ENCODE peak calls at places on chromosomes 11 and 22, in nine cellular contexts. E is left lung, R is spleen, F is kidney, T is pancreas, D is neuronal stem cell, V is tibial artery, P is testis, G is NT2/D1. U is an unnamed sample. For H3K4me1, the result is how much of the 10 kb centered on the place peaks cover.

GRCh38 chr11:27120211-27120610 is 79.6 kb downstream of the BBOX1 start:
- DNase-seq in R (no peak), F (no peak), D (no peak), G (no peak), E (no peak), P (no peak), V (no peak), T (no peak), U (no peak)

GRCh38 chr11:59706518-59707285 is 6.9 kb downstream of the OR10V1 start:
- DNase-seq in P (no peak), D (no peak), T (no peak), G (no peak), F (no peak), E (no peak), V (no peak), R (no peak), U (peak)

GRCh38 chr11:125998267-125998666 is 52.4 kb downstream of the VSIG10L2 start:
- DNase-seq in V (no peak), G (no peak), R (no peak), F (no peak), P (no peak), T (no peak), D (no peak), E (no peak), U (no peak)

GRCh38 chr11:87870081-87870480 is 305.2 kb downstream of the RAB38 start:
- DNase-seq in T (no peak), V (no peak), F (no peak), P (no peak), R (no peak), G (no peak), E (no peak), D (no peak), U (no peak)

GRCh38 chr22:20431520-20432237 is 5.9 kb downstream of the SCARF2 start:
- DNase-seq in F (peak), G (no peak), R (peak), E (no peak), V (peak), P (no peak), D (no peak), T (peak), U (no peak)

GRCh38 chr11:120404495-120404894 is 68.3 kb downstream of the ARHGEF12 start:
- DNase-seq in D (no peak), G (no peak), R (no peak), P (no peak), V (no peak), E (no peak), T (no peak), F (no peak), U (no peak)

GRCh38 chr11:16603890-16604783 is 134.3 kb upstream of the C11orf58 start:
- DNase-seq in R (peak), G (no peak), F (peak), T (peak), D (peak), V (peak), E (peak), P (peak), U (peak)

GRCh38 chr11:73297231-73297590 is 10.9 kb upstream of the ARHGEF17 start:
- DNase-seq in P (no peak), E (no peak), F (peak), G (no peak), T (no peak), R (peak), D (no peak), V (no peak), U (no peak)

DNA sequence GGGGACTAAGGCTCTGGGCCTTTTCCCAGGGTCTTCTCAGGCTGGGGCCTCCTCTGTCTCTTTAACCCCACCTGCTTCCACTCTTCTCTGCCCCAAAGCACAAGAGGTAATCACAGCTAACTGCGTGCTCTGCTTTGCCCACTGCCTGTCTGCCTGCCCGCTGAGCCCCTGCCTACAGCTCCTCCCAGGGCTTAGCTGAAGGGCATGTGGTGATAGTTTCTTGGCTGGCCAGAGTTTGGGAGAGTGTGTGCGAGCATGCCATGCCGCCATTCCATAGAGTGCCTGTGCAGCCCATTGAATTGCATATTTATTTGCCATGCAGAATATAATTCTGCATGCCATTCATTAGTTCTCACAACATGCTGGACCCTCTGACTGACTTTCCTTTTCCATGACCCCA is 32.5 kb downstream of the PHLDB1 start:
- DNase-seq in D (no peak), G (no peak), F (no peak), T (no peak), P (no peak), R (no peak), V (no peak), E (peak), U (no peak)
- H3K4me1 ChIP-seq in D (under half), G (under half), F (under half), T (under half), P (under half), R (under half), V (under half), E (under half), U (under half)

GRCh38 chr11:561148-562003 is 606 bp downstream of the RASSF7 start:
- DNase-seq in R (no peak), E (peak), P (peak), D (no peak), G (no peak), F (peak), T (peak), V (no peak), U (no peak)

GRCh38 chr11:559020-559620 is 1.4 kb downstream of the LMNTD2 start:
- DNase-seq in E (no peak), T (peak), G (no peak), V (no peak), P (no peak), F (peak), D (no peak), R (peak), U (no peak)

GRCh38 chr11:559712-560304 is 730 bp downstream of the LMNTD2 start:
- DNase-seq in D (no peak), E (peak), T (peak), P (no peak), G (no peak), F (peak), R (peak), V (no peak), U (no peak)

GRCh38 chr11:562046-562645 is 1.4 kb downstream of the RASSF7 start:
- DNase-seq in D (no peak), T (peak), F (peak), G (no peak), R (peak), E (peak), V (no peak), P (no peak), U (no peak)

DNA sequence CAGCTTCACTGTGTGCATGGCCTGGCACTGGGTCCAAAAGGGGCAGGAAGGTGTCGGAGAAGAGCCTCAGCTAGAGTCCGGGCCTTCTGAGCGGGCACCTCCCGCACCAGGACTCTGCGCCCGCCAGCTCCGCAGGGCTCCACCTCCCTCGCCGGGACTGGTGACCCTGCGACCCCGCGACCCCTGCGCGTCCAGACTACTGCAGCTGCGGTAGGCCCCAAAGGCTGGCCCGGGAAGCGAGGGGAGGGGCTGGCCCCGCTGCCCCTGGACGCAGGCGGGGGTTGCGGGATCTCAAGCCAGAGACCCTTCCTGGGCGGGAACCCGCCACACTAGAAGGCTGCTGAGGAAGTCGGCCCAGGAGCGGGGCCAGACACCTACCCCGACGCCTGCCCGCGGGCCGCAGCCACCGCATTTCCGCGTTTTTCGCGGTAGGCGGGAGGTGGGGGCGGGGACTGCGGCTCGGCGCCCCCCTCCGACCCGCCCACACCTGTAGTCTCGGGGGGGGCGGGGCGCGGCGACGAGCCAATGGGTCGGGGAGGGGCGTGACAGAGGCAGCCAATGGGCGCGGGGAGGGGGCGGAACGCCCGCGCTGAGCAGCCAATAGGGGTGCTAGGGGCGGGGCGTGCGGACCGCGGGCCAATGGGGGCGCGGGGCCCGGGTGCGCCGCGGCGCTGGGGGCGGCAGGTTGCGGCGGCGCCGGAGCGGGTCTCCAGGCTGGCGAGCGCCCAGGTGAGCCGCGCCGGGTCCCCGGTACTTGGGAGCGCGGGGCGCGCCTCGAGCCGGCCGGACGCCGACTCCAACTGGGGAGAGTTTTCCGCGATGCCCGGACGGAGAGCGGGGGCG is at the start of the genes LMNTD2 and RASSF7:
- DNase-seq in T (peak), E (peak), R (peak), F (peak), G (peak), D (peak), V (peak), P (peak), U (peak)
- H3K4me1 ChIP-seq in T (under half), E (under half), R (under half), F (under half), G (under half), D (under half), V (under half), P (under half), U (under half)

GRCh38 chr11:69295079-69295994 is 1.4 kb downstream of the MYEOV start:
- DNase-seq in E (peak), R (peak), F (no peak), G (no peak), D (no peak), V (no peak), T (no peak), P (no peak), U (no peak)

GRCh38 chr11:69297225-69297925 is 3.4 kb downstream of the MYEOV start:
- DNase-seq in D (no peak), F (peak), E (peak), T (peak), V (peak), P (peak), G (peak), R (peak), U (peak)

GRCh38 chr11:69294621-69295078 is 695 bp downstream of the MYEOV start:
- DNase-seq in P (no peak), D (no peak), R (peak), T (no peak), F (no peak), E (peak), V (no peak), G (no peak), U (no peak)

GRCh38 chr11:69296890-69297224 is 2.9 kb downstream of the MYEOV start:
- DNase-seq in P (no peak), R (no peak), F (no peak), E (no peak), V (peak), D (no peak), T (no peak), G (no peak), U (no peak)

DNA sequence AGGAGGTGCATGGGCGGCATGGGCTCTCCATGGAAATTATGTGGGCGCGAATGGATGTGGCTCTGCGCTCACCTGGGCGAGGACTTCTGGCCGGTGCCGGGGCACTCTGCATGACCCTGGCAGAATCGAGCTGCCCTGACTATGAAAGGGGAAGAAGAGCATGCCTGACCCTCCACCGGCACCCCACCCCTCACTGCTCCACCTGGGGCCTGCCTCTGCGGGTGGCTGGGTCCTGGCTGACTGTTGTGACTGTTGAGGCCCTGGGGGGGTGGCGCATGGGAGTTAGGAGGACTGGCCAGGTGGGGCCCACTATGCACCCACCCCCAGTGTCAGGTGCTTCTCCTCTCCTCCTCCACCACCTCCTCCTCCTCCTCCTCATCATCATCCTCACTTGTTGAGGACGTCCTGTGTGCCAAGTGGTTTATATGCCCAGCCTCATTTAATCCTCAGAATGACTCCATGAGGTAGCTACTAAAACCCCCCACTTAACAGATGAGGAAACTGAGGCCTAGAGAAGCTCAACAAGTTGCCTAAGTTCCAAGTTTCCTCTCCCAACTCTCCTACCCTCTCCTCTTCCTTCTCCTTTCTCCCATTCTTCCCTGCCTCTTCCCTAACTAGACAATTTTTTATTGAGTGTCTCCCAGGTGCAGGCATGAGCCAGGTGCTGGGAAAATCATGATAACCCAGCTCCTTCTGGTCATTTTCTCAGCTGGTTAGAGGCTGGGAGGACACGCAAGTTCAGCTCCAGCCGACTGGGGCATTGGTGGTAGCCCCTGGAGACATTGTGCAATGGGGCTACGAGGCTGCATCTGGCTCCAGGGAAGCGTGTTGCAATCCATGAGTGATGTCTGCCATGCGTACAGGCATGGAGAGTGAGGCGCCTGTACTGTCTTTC is 2.3 kb downstream of the MYEOV start:
- DNase-seq in G (no peak), E (no peak), T (no peak), R (peak), D (no peak), P (no peak), F (peak), V (peak), U (no peak)
- H3K4me1 ChIP-seq in G (under half), E (half or more), T (under half), R (half or more), D (under half), P (under half), F (under half), V (under half), U (under half)

GRCh38 chr22:37924386-37925065 is 18.4 kb downstream of the MICALL1 start:
- DNase-seq in R (no peak), F (no peak), D (no peak), T (no peak), V (no peak), P (no peak), G (no peak), E (no peak), U (no peak)
- H3K4me1 ChIP-seq in R (under half), F (under half), D (under half), T (under half), V (under half), P (under half), G (under half), E (under half), U (under half)

GRCh38 chr11:44579172-44579804 is 13.8 kb downstream of the CD82 start:
- DNase-seq in D (no peak), E (no peak), P (no peak), F (no peak), T (no peak), V (no peak), R (peak), G (no peak), U (no peak)
- H3K4me1 ChIP-seq in D (under half), E (half or more), P (under half), F (under half), T (under half), V (under half), R (half or more), G (under half), U (under half)

U was measured in SJSA1.